ENCODE peak calls at places on chromosome 10, in nine cellular contexts. X is colonic mucosa; R is fibroblast of mammary gland; I is spleen; H is retinal pigment epithelial cell; W is right atrium auricular region; U is cardiac muscle cell; F is HFF-Myc; Q is CD8-positive, alpha-beta memory T cell. Z is an unnamed sample.

GRCh38 chr10:123774075-123774742 is 108.1 kb downstream of the GPR26 start:
- DNase-seq in W (no peak), F (no peak), X (peak; percentile 24), U (no peak), H (no peak), Q (no peak), R (no peak), I (no peak), Z (no peak)

GRCh38 chr10:97498841-97499560 is at the start of gene UBTD1:
- DNase-seq in W (no peak), I (no peak), X (peak; percentile 49), Q (peak; percentile 32), H (no peak), U (peak; percentile 61), F (no peak), R (peak; percentile 31), Z (peak; percentile 82)

GRCh38 chr10:75208177-75208576 is 2.4 kb upstream of the VDAC2 start:
- DNase-seq in U (peak; percentile 55), R (peak; percentile 81), W (no peak), H (no peak), X (no peak), Q (no peak), F (no peak), I (no peak), Z (no peak)

GRCh38 chr10:49593564-49593875 is 16.6 kb upstream of the SLC18A3 start:
- DNase-seq in W (peak; percentile 38), H (no peak), Q (no peak), X (no peak), R (no peak), U (no peak), F (no peak), I (no peak), Z (no peak)

GRCh38 chr10:67587771-67588170 is 108.2 kb downstream of the CTNNA3 start:
- DNase-seq in F (no peak), R (no peak), H (no peak), W (no peak), I (no peak), Q (no peak), U (no peak), X (no peak), Z (no peak)

GRCh38 chr10:129811208-129811607 is 152.9 kb downstream of the EBF3 start:
- DNase-seq in U (no peak), W (no peak), Q (no peak), I (no peak), R (no peak), X (no peak), F (no peak), H (no peak), Z (no peak)

GRCh38 chr10:97508342-97508741 is 9.6 kb downstream of the UBTD1 start:
- DNase-seq in R (peak; percentile 64), Q (no peak), U (peak; percentile 67), F (no peak), I (peak; percentile 1), X (no peak), W (peak; percentile 47), H (no peak), Z (no peak)

GRCh38 chr10:78913219-78914059 is 155.3 kb upstream of the ZMIZ1 start:
- DNase-seq in H (no peak), W (no peak), I (peak; percentile 76), F (no peak), U (no peak), X (peak; percentile 77), R (no peak), Q (no peak), Z (no peak)

GRCh38 chr10:78313636-78314035 is 280.0 kb downstream of the RPS24 start:
- DNase-seq in R (no peak), W (peak; percentile 38), F (no peak), X (peak; percentile 7), Q (no peak), U (no peak), H (no peak), I (no peak), Z (no peak)

GRCh38 chr10:48765527-48765926 is 80.9 kb downstream of the WDFY4 start:
- DNase-seq in X (no peak), F (no peak), Q (no peak), W (no peak), H (no peak), U (no peak), I (no peak), R (no peak), Z (no peak)

GRCh38 chr10:24519950-24520349 is 203.7 kb downstream of the ARHGAP21 start:
- DNase-seq in Q (peak; percentile 58), F (no peak), R (no peak), X (no peak), I (no peak), U (no peak), H (no peak), W (no peak), Z (no peak)

DNA sequence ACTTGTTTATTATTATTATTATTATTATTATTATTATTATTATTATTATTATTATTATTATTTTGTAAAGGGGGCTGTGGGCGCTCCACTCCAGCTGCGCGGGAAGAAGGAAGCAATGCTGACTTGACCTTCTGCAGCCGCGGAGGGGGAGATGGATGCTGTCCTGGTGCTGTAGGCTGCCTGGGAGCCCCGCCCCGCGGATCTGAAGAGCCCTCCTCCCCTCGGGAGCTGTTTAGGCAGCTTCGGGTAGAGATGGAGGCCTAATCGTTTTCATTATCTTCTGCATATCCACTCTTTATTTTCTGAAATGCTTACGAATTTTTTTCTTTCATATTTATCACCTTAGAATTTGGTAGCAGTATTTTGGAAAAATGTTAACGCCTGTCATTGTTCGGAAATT is 101.2 kb upstream of the KLF6 start:
- DNase-seq in I (no peak), U (peak; percentile 70), F (no peak), X (no peak), Q (no peak), W (no peak), H (no peak), R (peak; percentile 74), Z (no peak)
- H3K4me3 ChIP-seq in I (no peak overlapping the region), U (no peak overlapping the region), F (no peak overlapping the region), X (no peak overlapping the region), Q (no peak overlapping the region), W (no peak overlapping the region), H (no peak overlapping the region), R (no peak overlapping the region), Z (no peak overlapping the region)

DNA sequence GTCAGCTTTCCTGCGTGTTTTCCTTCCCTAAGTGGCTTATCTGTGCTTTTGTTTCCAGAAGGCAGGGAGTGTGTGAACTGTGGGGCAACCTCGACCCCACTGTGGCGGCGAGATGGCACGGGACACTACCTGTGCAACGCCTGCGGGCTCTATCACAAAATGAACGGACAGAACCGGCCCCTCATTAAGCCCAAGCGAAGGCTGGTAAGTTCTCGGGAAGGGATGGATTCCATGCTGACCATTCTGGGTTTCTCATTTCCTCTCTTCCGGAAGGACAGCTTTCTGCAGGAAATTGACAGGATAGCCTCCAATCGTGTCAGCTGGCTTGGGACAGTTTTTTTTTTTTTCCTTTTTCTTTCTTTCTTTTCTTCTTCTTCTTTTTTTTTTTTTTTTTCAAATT is 9.4 kb downstream of the GATA3 start:
- DNase-seq in R (no peak), U (no peak), I (no peak), F (no peak), H (no peak), X (no peak), Q (no peak), W (no peak), Z (no peak)
- H3K4me3 ChIP-seq in R (no peak overlapping the region), U (no peak overlapping the region), I (no peak overlapping the region), F (no peak overlapping the region), H (no peak overlapping the region), X (no peak overlapping the region), Q (no peak overlapping the region), W (no peak overlapping the region), Z (no peak overlapping the region)

GRCh38 chr10:115628616-115629015 is 535.5 kb downstream of the ATRNL1 start:
- DNase-seq in Q (no peak), W (no peak), X (no peak), R (no peak), H (no peak), F (no peak), I (no peak), U (no peak), Z (no peak)

GRCh38 chr10:115624448-115624847 is 531.3 kb downstream of the ATRNL1 start:
- DNase-seq in R (no peak), W (no peak), Q (no peak), F (no peak), I (no peak), H (no peak), X (no peak), U (no peak), Z (no peak)
- H3K4me3 ChIP-seq in R (no peak overlapping the region), W (no peak overlapping the region), Q (no peak overlapping the region), F (no peak overlapping the region), I (no peak overlapping the region), H (no peak overlapping the region), X (no peak overlapping the region), U (no peak overlapping the region), Z (no peak overlapping the region)

GRCh38 chr10:73781548-73781878 is 335 bp upstream of the CHCHD1 start:
- DNase-seq in X (no peak), F (no peak), W (no peak), U (no peak), H (no peak), R (no peak), Q (no peak), I (no peak), Z (no peak)

GRCh38 chr10:73779018-73779417 is 2.8 kb upstream of the CHCHD1 start:
- DNase-seq in X (no peak), Q (no peak), W (no peak), R (no peak), F (no peak), H (no peak), U (no peak), I (no peak), Z (no peak)

GRCh38 chr10:73780966-73781365 is 882 bp upstream of the CHCHD1 start:
- DNase-seq in W (no peak), F (no peak), H (no peak), X (peak; percentile 44), I (no peak), U (no peak), R (peak; percentile 16), Q (no peak), Z (peak; percentile 56)

GRCh38 chr10:73779539-73780197 is 2.2 kb upstream of the CHCHD1 start:
- DNase-seq in X (no peak), F (no peak), I (no peak), W (no peak), Q (no peak), H (no peak), U (no peak), R (no peak), Z (no peak)

GRCh38 chr10:73780301-73780700 is 1.5 kb upstream of the CHCHD1 start:
- DNase-seq in F (no peak), X (no peak), W (no peak), R (no peak), U (no peak), Q (no peak), I (no peak), H (no peak), Z (peak; percentile 21)
- H3K4me3 ChIP-seq in F (peak overlapping the region; percentile 90), X (no peak overlapping the region), W (no peak overlapping the region), R (no peak overlapping the region), U (no peak overlapping the region), Q (no peak overlapping the region), I (no peak overlapping the region), H (no peak overlapping the region), Z (no peak overlapping the region)

GRCh38 chr10:125773702-125774101 is 1.9 kb downstream of the MMP21 start:
- DNase-seq in W (no peak), H (no peak), Q (no peak), X (no peak), I (no peak), F (no peak), U (peak; percentile 6), R (no peak), Z (no peak)
- H3K4me3 ChIP-seq in W (no peak overlapping the region), H (no peak overlapping the region), Q (no peak overlapping the region), X (no peak overlapping the region), I (no peak overlapping the region), F (no peak overlapping the region), U (no peak overlapping the region), R (no peak overlapping the region), Z (no peak overlapping the region)

Z was measured in tibial artery.